ENCODE peak calls at places on chromosomes 7 and 10, in seven cellular contexts. One of them, this sample, is unnamed.

GRCh38 chr10:110965216-110965615 is 45.8 kb downstream of the SHOC2 start:
- DNase-seq in HCT116: no peak
- DNase-seq in H1: no peak
- DNase-seq in K562: no peak
- DNase-seq in GM12878: no peak
- DNase-seq in HepG2: no peak
- DNase-seq in endothelial cell of umbilical vein: no peak
- DNase-seq in this sample: no peak

GRCh38 chr7:47941136-47941844 is 7.0 kb downstream of the PKD1L1 start:
- DNase-seq in HCT116: no peak
- DNase-seq in H1: no peak
- DNase-seq in K562: no peak
- DNase-seq in GM12878: no peak
- DNase-seq in HepG2: no peak
- DNase-seq in endothelial cell of umbilical vein: peak
- DNase-seq in this sample: no peak

GRCh38 chr10:76479103-76479790 is 1047.8 kb downstream of the LRMDA start:
- DNase-seq in HCT116: no peak
- DNase-seq in H1: no peak
- DNase-seq in K562: no peak
- DNase-seq in GM12878: no peak
- DNase-seq in HepG2: no peak
- DNase-seq in endothelial cell of umbilical vein: no peak
- DNase-seq in this sample: no peak

GRCh38 chr10:117568226-117568625 is 25.7 kb downstream of the EMX2 start:
- DNase-seq in HCT116: no peak
- DNase-seq in H1: no peak
- DNase-seq in K562: no peak
- DNase-seq in GM12878: no peak
- DNase-seq in HepG2: no peak
- DNase-seq in endothelial cell of umbilical vein: no peak
- DNase-seq in this sample: no peak

GRCh38 chr7:140289804-140290203 is 108.5 kb downstream of the SLC37A3 start:
- DNase-seq in HCT116: no peak
- DNase-seq in H1: no peak
- DNase-seq in K562: no peak
- DNase-seq in GM12878: no peak
- DNase-seq in HepG2: no peak
- DNase-seq in endothelial cell of umbilical vein: no peak
- DNase-seq in this sample: no peak

GRCh38 chr10:32190890-32191491 is 134.8 kb upstream of the KIF5B start:
- DNase-seq in HCT116: peak
- DNase-seq in H1: no peak
- DNase-seq in K562: no peak
- DNase-seq in GM12878: no peak
- DNase-seq in HepG2: peak
- DNase-seq in endothelial cell of umbilical vein: peak
- DNase-seq in this sample: no peak

GRCh38 chr10:4353964-4354363 is 472.0 kb upstream of the AKR1E2 start:
- DNase-seq in HCT116: peak
- DNase-seq in H1: no peak
- DNase-seq in K562: no peak
- DNase-seq in GM12878: no peak
- DNase-seq in HepG2: no peak
- DNase-seq in endothelial cell of umbilical vein: peak
- DNase-seq in this sample: no peak

GRCh38 chr10:119726291-119727261 is 726 bp downstream of the INPP5F start:
- DNase-seq in HCT116: no peak
- DNase-seq in H1: no peak
- DNase-seq in K562: peak
- DNase-seq in GM12878: no peak
- DNase-seq in HepG2: no peak
- DNase-seq in endothelial cell of umbilical vein: peak
- DNase-seq in this sample: no peak

GRCh38 chr7:47310020-47310419 is 271.9 kb downstream of the TNS3 start:
- DNase-seq in HCT116: no peak
- DNase-seq in H1: no peak
- DNase-seq in K562: no peak
- DNase-seq in GM12878: no peak
- DNase-seq in HepG2: no peak
- DNase-seq in endothelial cell of umbilical vein: no peak
- DNase-seq in this sample: no peak

GRCh38 chr10:119233123-119233820 is 25.9 kb downstream of the GRK5 start:
- DNase-seq in HCT116: no peak
- DNase-seq in H1: no peak
- DNase-seq in K562: no peak
- DNase-seq in GM12878: no peak
- DNase-seq in HepG2: no peak
- DNase-seq in endothelial cell of umbilical vein: peak
- DNase-seq in this sample: no peak

GRCh38 chr10:123009105-123009805 is 449 bp downstream of the ACADSB start:
- DNase-seq in HCT116: no peak
- DNase-seq in H1: no peak
- DNase-seq in K562: peak
- DNase-seq in GM12878: no peak
- DNase-seq in HepG2: no peak
- DNase-seq in endothelial cell of umbilical vein: peak
- DNase-seq in this sample: no peak

GRCh38 chr10:85557077-85557476 is 809.5 kb downstream of the GRID1 start:
- DNase-seq in HCT116: no peak
- DNase-seq in H1: no peak
- DNase-seq in K562: no peak
- DNase-seq in GM12878: no peak
- DNase-seq in HepG2: no peak
- DNase-seq in endothelial cell of umbilical vein: no peak
- DNase-seq in this sample: no peak

GRCh38 chr10:99681553-99681952 is 22.2 kb downstream of the ENTPD7 start:
- DNase-seq in HCT116: no peak
- DNase-seq in H1: no peak
- DNase-seq in K562: no peak
- DNase-seq in GM12878: no peak
- DNase-seq in HepG2: no peak
- DNase-seq in endothelial cell of umbilical vein: no peak
- DNase-seq in this sample: no peak

GRCh38 chr7:121530251-121531174 is 134.4 kb upstream of the FAM3C start:
- DNase-seq in HCT116: peak
- DNase-seq in H1: no peak
- DNase-seq in K562: no peak
- DNase-seq in GM12878: peak
- DNase-seq in HepG2: no peak
- DNase-seq in endothelial cell of umbilical vein: peak
- DNase-seq in this sample: no peak

GRCh38 chr10:82914655-82915136 is 1039.7 kb downstream of the NRG3 start:
- DNase-seq in HCT116: no peak
- DNase-seq in H1: no peak
- DNase-seq in K562: no peak
- DNase-seq in GM12878: peak
- DNase-seq in HepG2: no peak
- DNase-seq in endothelial cell of umbilical vein: no peak
- DNase-seq in this sample: no peak

DNA sequence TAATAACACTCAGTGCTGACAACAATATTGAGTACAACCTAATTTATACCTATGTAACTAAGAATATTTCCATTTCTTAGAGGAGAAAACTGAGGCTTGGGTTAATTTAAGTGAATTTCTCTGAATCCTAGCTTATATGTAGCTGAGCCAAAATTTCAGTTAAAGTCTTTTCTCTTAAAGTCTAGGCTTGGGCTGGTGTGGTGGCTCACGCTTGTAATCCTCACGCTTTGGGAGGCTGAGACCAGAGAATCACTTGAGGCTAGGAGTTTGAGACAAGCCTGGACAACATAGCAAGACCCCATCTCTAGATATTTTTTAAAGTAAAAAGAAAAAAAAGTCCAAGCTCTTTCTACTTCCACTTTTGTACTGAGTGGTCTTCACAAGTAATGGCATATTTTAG is 92.1 kb downstream of the CUL1 start:
- DNase-seq in HCT116: no peak
- DNase-seq in H1: no peak
- DNase-seq in K562: no peak
- DNase-seq in GM12878: no peak
- DNase-seq in HepG2: no peak
- DNase-seq in endothelial cell of umbilical vein: no peak
- DNase-seq in this sample: no peak
- H3K9ac ChIP-seq in HCT116: no peak
- H3K9ac ChIP-seq in H1: no peak
- H3K9ac ChIP-seq in K562: no peak
- H3K9ac ChIP-seq in GM12878: no peak
- H3K9ac ChIP-seq in HepG2: no peak
- H3K9ac ChIP-seq in endothelial cell of umbilical vein: no peak
- H3K9ac ChIP-seq in this sample: no peak

GRCh38 chr10:80158126-80158525 is 25.6 kb downstream of the PLAC9 start:
- DNase-seq in HCT116: no peak
- DNase-seq in H1: no peak
- DNase-seq in K562: no peak
- DNase-seq in GM12878: no peak
- DNase-seq in HepG2: no peak
- DNase-seq in endothelial cell of umbilical vein: no peak
- DNase-seq in this sample: no peak

GRCh38 chr10:80157561-80157960 is 25.0 kb downstream of the PLAC9 start:
- DNase-seq in HCT116: no peak
- DNase-seq in H1: no peak
- DNase-seq in K562: no peak
- DNase-seq in GM12878: no peak
- DNase-seq in HepG2: no peak
- DNase-seq in endothelial cell of umbilical vein: no peak
- DNase-seq in this sample: no peak

GRCh38 chr10:80159166-80159888 is 26.8 kb downstream of the PLAC9 start:
- DNase-seq in HCT116: no peak
- DNase-seq in H1: no peak
- DNase-seq in K562: no peak
- DNase-seq in GM12878: no peak
- DNase-seq in HepG2: no peak
- DNase-seq in endothelial cell of umbilical vein: no peak
- DNase-seq in this sample: no peak

GRCh38 chr10:80160361-80161128 is 28.0 kb downstream of the PLAC9 start:
- DNase-seq in HCT116: no peak
- DNase-seq in H1: no peak
- DNase-seq in K562: no peak
- DNase-seq in GM12878: no peak
- DNase-seq in HepG2: no peak
- DNase-seq in endothelial cell of umbilical vein: no peak
- DNase-seq in this sample: no peak

GRCh38 chr10:80158598-80159127 is 26.1 kb downstream of the PLAC9 start:
- DNase-seq in HCT116: peak
- DNase-seq in H1: no peak
- DNase-seq in K562: peak
- DNase-seq in GM12878: no peak
- DNase-seq in HepG2: no peak
- DNase-seq in endothelial cell of umbilical vein: peak
- DNase-seq in this sample: peak
- TF ChIP-seq POLR2AphosphoS5 in HCT116: peak
- TF ChIP-seq POLR2AphosphoS5 in H1: no peak
- TF ChIP-seq POLR2AphosphoS5 in K562: no peak
- TF ChIP-seq POLR2AphosphoS5 in GM12878: no peak
- TF ChIP-seq POLR2AphosphoS5 in HepG2: no peak
- TF ChIP-seq POLR2AphosphoS5 in endothelial cell of umbilical vein: peak
- TF ChIP-seq POLR2AphosphoS5 in this sample: peak

DNA sequence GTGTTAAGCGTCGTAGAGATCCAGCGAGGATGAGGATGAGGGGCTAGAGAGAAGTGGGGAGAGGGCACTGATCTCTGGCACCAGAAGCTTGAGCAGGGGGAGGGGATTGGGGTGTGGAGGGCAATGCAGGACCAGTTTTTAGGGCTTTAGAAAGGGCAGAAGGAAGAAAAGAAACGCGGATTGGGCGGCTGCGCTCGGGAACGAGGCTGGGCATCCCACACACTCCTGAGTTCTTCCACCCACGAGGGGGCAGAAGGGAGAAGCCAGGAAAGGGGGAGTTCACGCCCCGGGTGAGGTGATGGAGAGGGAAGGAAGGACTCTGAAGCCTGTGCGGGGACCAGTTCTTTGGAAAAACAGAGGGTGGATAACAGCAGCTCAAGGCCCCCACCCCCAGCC is 6.1 kb upstream of the VGF start:
- DNase-seq in HCT116: no peak
- DNase-seq in H1: no peak
- DNase-seq in K562: no peak
- DNase-seq in GM12878: no peak
- DNase-seq in HepG2: no peak
- DNase-seq in endothelial cell of umbilical vein: no peak
- DNase-seq in this sample: no peak
- TF ChIP-seq EZH2 in HCT116: no peak
- TF ChIP-seq EZH2 in H1: peak
- TF ChIP-seq EZH2 in K562: no peak
- TF ChIP-seq EZH2 in GM12878: no peak
- TF ChIP-seq EZH2 in HepG2: no peak
- TF ChIP-seq EZH2 in endothelial cell of umbilical vein: no peak
- TF ChIP-seq EZH2 in this sample: no peak

GRCh38 chr10:60466267-60467201 is 76.9 kb upstream of the ANK3 start:
- DNase-seq in HCT116: no peak
- DNase-seq in H1: no peak
- DNase-seq in K562: no peak
- DNase-seq in GM12878: no peak
- DNase-seq in HepG2: no peak
- DNase-seq in endothelial cell of umbilical vein: no peak
- DNase-seq in this sample: no peak
- H3K9ac ChIP-seq in HCT116: no peak
- H3K9ac ChIP-seq in H1: no peak
- H3K9ac ChIP-seq in K562: no peak
- H3K9ac ChIP-seq in GM12878: no peak
- H3K9ac ChIP-seq in HepG2: no peak
- H3K9ac ChIP-seq in endothelial cell of umbilical vein: no peak
- H3K9ac ChIP-seq in this sample: no peak

GRCh38 chr10:78044699-78045098 is 11.0 kb downstream of the RPS24 start:
- DNase-seq in HCT116: no peak
- DNase-seq in H1: no peak
- DNase-seq in K562: no peak
- DNase-seq in GM12878: no peak
- DNase-seq in HepG2: no peak
- DNase-seq in endothelial cell of umbilical vein: no peak
- DNase-seq in this sample: no peak

GRCh38 chr10:78042058-78042751 is 8.5 kb downstream of the RPS24 start:
- DNase-seq in HCT116: no peak
- DNase-seq in H1: no peak
- DNase-seq in K562: no peak
- DNase-seq in GM12878: no peak
- DNase-seq in HepG2: no peak
- DNase-seq in endothelial cell of umbilical vein: no peak
- DNase-seq in this sample: no peak

GRCh38 chr10:78044179-78044578 is 10.5 kb downstream of the RPS24 start:
- DNase-seq in HCT116: no peak
- DNase-seq in H1: no peak
- DNase-seq in K562: no peak
- DNase-seq in GM12878: no peak
- DNase-seq in HepG2: no peak
- DNase-seq in endothelial cell of umbilical vein: no peak
- DNase-seq in this sample: no peak

GRCh38 chr10:78041170-78042057 is 7.8 kb downstream of the RPS24 start:
- DNase-seq in HCT116: no peak
- DNase-seq in H1: no peak
- DNase-seq in K562: no peak
- DNase-seq in GM12878: no peak
- DNase-seq in HepG2: no peak
- DNase-seq in endothelial cell of umbilical vein: no peak
- DNase-seq in this sample: no peak

DNA sequence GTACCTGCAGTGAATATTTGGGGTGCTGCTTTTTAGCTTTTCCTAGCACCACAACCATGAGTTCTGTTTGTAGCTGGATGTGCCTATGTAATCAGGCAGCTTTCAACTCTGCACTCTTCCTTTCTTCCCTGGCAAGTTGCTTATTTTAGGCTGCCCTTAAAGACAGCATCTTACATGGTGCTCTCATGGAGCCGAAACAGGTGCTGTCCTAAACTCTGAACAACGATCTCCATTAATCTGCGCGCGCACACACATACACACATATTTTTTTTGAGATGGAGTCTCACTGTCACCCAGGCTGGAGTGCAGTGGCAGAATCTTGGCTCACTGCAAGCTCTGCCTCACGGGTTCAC is 9.1 kb downstream of the RPS24 start:
- DNase-seq in HCT116: no peak
- DNase-seq in H1: no peak
- DNase-seq in K562: no peak
- DNase-seq in GM12878: no peak
- DNase-seq in HepG2: no peak
- DNase-seq in endothelial cell of umbilical vein: no peak
- DNase-seq in this sample: no peak
- TF ChIP-seq POLR2AphosphoS5 in HCT116: no peak
- TF ChIP-seq POLR2AphosphoS5 in H1: no peak
- TF ChIP-seq POLR2AphosphoS5 in K562: no peak
- TF ChIP-seq POLR2AphosphoS5 in GM12878: no peak
- TF ChIP-seq POLR2AphosphoS5 in HepG2: no peak
- TF ChIP-seq POLR2AphosphoS5 in endothelial cell of umbilical vein: peak
- TF ChIP-seq POLR2AphosphoS5 in this sample: no peak